ENCODE peak calls at places on chromosomes 4 and X, in eight cellular contexts. I, A, J, N, E, Z, O and L are unnamed samples.
A peak's percentile ranks its signal among the peaks of the same experiment; 100 is the strongest.

GRCh38 chrX:10350991-10351390 is 194.2 kb downstream of the CLCN4 start:
- DNase-seq in I (no peak), A (no peak), J (no peak), N (no peak), E (no peak), Z (no peak), O (peak; percentile 41), L (no peak)

GRCh38 chr4:86060341-86060740 is 299.5 kb downstream of the MAPK10 start:
- DNase-seq in I (no peak), A (no peak), J (no peak), N (no peak), E (no peak), Z (no peak), O (no peak), L (no peak)

GRCh38 chr4:88027611-88028608 is 20.5 kb downstream of the PKD2 start:
- DNase-seq in I (no peak), A (no peak), J (no peak), N (no peak), E (peak; percentile 40), Z (no peak), O (peak; percentile 95), L (no peak)

GRCh38 chr4:72604324-72604723 is 35.3 kb upstream of the ADAMTS3 start:
- DNase-seq in I (peak; percentile 28), A (no peak), J (no peak), N (no peak), E (no peak), Z (no peak), O (peak; percentile 55), L (no peak)

GRCh38 chr4:140851032-140851636 is 94.9 kb upstream of the TBC1D9 start:
- DNase-seq in I (peak; percentile 84), A (no peak), J (no peak), N (peak; percentile 65), E (peak; percentile 80), Z (no peak), O (peak; percentile 27), L (no peak)

GRCh38 chr4:188993871-188994270 is 854.6 kb downstream of the TRIML1 start:
- DNase-seq in I (no peak), A (no peak), J (no peak), N (no peak), E (no peak), Z (no peak), O (no peak), L (no peak)

GRCh38 chr4:37976513-37976912 is 16.3 kb downstream of the PTTG2 start:
- DNase-seq in I (no peak), A (no peak), J (no peak), N (no peak), E (peak; percentile 66), Z (no peak), O (no peak), L (no peak)

GRCh38 chr4:6890358-6890757 is 19.3 kb upstream of the TBC1D14 start:
- DNase-seq in I (no peak), A (no peak), J (no peak), N (no peak), E (no peak), Z (peak; percentile 32), O (no peak), L (no peak)

GRCh38 chrX:132331532-132331931 is 112.3 kb upstream of the RAP2C start:
- DNase-seq in I (no peak), A (no peak), J (no peak), N (no peak), E (no peak), Z (no peak), O (no peak), L (no peak)

GRCh38 chr4:78899302-78899701 is 39.9 kb downstream of the PAQR3 start:
- DNase-seq in I (no peak), A (no peak), J (no peak), N (no peak), E (no peak), Z (no peak), O (no peak), L (no peak)

GRCh38 chr4:104064650-104065577 is 345.1 kb upstream of the TACR3 start:
- DNase-seq in I (peak; percentile 25), A (no peak), J (peak; percentile 26), N (peak; percentile 56), E (peak; percentile 81), Z (no peak), O (peak; percentile 20), L (peak; percentile 16)

GRCh38 chr4:139815646-139816601 is 150.3 kb downstream of the MGST2 start:
- DNase-seq in I (peak; percentile 40), A (no peak), J (no peak), N (no peak), E (peak; percentile 36), Z (peak; percentile 85), O (peak; percentile 86), L (peak; percentile 75)
- H3K27ac ChIP-seq in I (peak overlapping the region; percentile 33), A (peak overlapping the region; percentile 88), J (peak overlapping the region; percentile 0), N (no peak overlapping the region), E (peak overlapping the region; percentile 5), Z (peak overlapping the region; percentile 78), O (peak overlapping the region; percentile 71), L (no peak overlapping the region)

GRCh38 chrX:70166601-70167590 is 10.4 kb upstream of the DGAT2L6 start:
- DNase-seq in I (no peak), A (no peak), J (no peak), N (peak; percentile 6), E (no peak), Z (no peak), O (peak; percentile 67), L (no peak)

GRCh38 chrX:70168238-70169188 is 8.8 kb upstream of the DGAT2L6 start:
- DNase-seq in I (no peak), A (no peak), J (no peak), N (peak; percentile 3), E (peak; percentile 54), Z (no peak), O (peak; percentile 66), L (peak; percentile 57)

GRCh38 chrX:70172226-70172625 is 5.1 kb upstream of the DGAT2L6 start:
- DNase-seq in I (no peak), A (no peak), J (no peak), N (no peak), E (no peak), Z (no peak), O (peak; percentile 15), L (no peak)

GRCh38 chrX:70171636-70172035 is 5.6 kb upstream of the DGAT2L6 start:
- DNase-seq in I (no peak), A (no peak), J (no peak), N (no peak), E (no peak), Z (no peak), O (peak; percentile 13), L (no peak)

DNA sequence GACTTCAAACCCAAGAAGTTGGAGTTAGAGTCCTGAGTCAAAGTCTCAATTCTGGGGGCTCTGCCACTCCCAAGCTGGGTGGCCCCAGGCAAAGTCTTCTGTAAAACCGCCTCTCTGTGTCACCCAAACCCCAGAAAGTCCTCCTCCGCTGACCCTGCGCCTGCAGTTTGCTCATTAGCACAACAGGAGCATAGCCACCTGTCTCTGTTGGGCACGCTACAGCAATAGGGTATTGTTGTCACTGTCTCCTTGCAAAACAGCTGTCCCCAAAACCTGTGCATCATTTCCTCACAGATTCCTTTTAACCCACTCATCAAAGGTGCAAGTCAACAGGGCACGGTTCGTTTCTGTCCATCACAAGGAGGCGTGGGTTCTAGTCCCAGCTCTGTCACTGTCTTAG is 8.0 kb upstream of the DGAT2L6 start:
- DNase-seq in I (no peak), A (no peak), J (no peak), N (no peak), E (no peak), Z (no peak), O (no peak), L (no peak)
- TF ChIP-seq CTCF in I (no peak), A (no peak), J (no peak), N (no peak), E (no peak), Z (no peak), O (no peak), L (no peak)

GRCh38 chrX:153971632-153972367 is at the start of gene HCFC1:
- DNase-seq in I (peak; percentile 85), A (peak; percentile 93), J (peak; percentile 97), N (peak; percentile 69), E (peak; percentile 93), Z (peak; percentile 98), O (peak; percentile 64), L (peak; percentile 96)

GRCh38 chrX:153974726-153975286 is 2.3 kb downstream of the TMEM187 start:
- DNase-seq in I (no peak), A (no peak), J (peak; percentile 43), N (no peak), E (no peak), Z (no peak), O (no peak), L (no peak)

GRCh38 chrX:153972368-153973126 is at the start of gene TMEM187:
- DNase-seq in I (peak; percentile 61), A (peak; percentile 91), J (peak; percentile 94), N (peak; percentile 76), E (peak; percentile 93), Z (peak; percentile 94), O (peak; percentile 66), L (peak; percentile 92)

GRCh38 chrX:153973127-153974002 is 811 bp downstream of the TMEM187 start:
- DNase-seq in I (no peak), A (no peak), J (peak; percentile 39), N (no peak), E (no peak), Z (no peak), O (peak; percentile 8), L (no peak)

GRCh38 chrX:153974003-153974725 is 1.6 kb downstream of the TMEM187 start:
- DNase-seq in I (no peak), A (no peak), J (no peak), N (no peak), E (no peak), Z (no peak), O (no peak), L (no peak)
- H3K27ac ChIP-seq in I (peak overlapping the region; percentile 95), A (peak overlapping the region; percentile 34), J (peak overlapping the region; percentile 98), N (peak overlapping the region; percentile 90), E (peak overlapping the region; percentile 100), Z (peak overlapping the region; percentile 98), O (no peak overlapping the region), L (peak overlapping the region; percentile 98)

GRCh38 chr4:125847518-125847917 is 532.8 kb downstream of the FAT4 start:
- DNase-seq in I (no peak), A (no peak), J (no peak), N (no peak), E (no peak), Z (no peak), O (no peak), L (no peak)

DNA sequence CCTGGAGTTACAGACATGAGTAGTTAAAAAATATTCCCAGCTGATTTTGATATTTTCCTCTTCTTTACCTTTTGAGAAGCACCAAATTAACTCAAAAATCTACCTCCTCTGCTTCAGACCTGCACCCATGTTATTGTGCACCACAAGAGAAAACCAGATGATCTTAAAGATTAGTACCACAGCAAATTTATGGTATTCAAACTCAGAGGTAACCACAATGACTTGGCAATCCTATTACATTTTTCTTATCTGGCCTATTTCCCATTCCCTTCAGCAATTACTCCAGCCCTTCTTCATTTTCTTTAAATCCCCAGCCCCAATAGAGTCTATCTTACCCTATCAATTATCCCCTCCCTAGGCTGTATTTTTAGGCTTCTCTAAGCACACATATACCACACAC is 535.1 kb downstream of the FAT4 start:
- DNase-seq in I (no peak), A (no peak), J (no peak), N (no peak), E (no peak), Z (no peak), O (peak; percentile 84), L (no peak)
- TF ChIP-seq CTCF in I (no peak), A (no peak), J (no peak), N (no peak), E (no peak), Z (no peak), O (no peak), L (no peak)

DNA sequence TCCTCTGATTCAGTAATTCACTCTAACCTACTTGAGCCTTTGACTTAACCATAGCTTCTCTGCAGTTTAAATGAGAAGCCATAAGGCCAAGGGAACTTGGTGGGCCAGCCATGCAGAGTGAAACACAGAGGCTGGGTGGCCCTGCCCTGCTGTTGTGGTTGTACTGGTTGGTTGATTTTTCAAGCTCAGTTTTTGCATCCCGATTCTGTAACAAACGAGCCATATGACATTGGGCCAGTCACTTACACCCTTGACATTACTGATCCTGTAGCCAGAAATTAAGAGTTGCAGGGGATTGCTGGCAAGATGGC is 1.3 kb upstream of the RASGEF1B start:
- DNase-seq in I (no peak), A (peak; percentile 40), J (no peak), N (no peak), E (no peak), Z (no peak), O (no peak), L (no peak)
- H3K27ac ChIP-seq in I (no peak overlapping the region), A (no peak overlapping the region), J (peak overlapping the region; percentile 84), N (no peak overlapping the region), E (peak overlapping the region; percentile 81), Z (peak overlapping the region; percentile 84), O (no peak overlapping the region), L (no peak overlapping the region)